ENCODE peak calls at places on chromosomes 11 and 22, in four cellular contexts. A is lower leg skin, V is A549, O is IMR-90. J is an unnamed sample.

GRCh38 chr11:75323609-75324008 is 27.9 kb downstream of the ARRB1 start:
- DNase-seq in A (no peak), V (peak), O (no peak), J (no peak)

GRCh38 chr22:17434856-17435255 is 65.6 kb downstream of the CECR2 start:
- DNase-seq in A (no peak), V (no peak), O (no peak), J (no peak)

GRCh38 chr11:44264126-44264749 is 45.7 kb downstream of the ALX4 start:
- DNase-seq in A (peak), V (no peak), O (no peak), J (no peak)

GRCh38 chr11:118001494-118001971 is 15.3 kb downstream of the IL10RA start:
- DNase-seq in A (no peak), V (no peak), O (no peak), J (no peak)

GRCh38 chr11:120792306-120792705 is 231.6 kb upstream of the TBCEL start:
- DNase-seq in A (peak), V (no peak), O (no peak), J (no peak)

GRCh38 chr11:32706985-32707736 is 87.3 kb downstream of the CCDC73 start:
- DNase-seq in A (no peak), V (peak), O (peak), J (no peak)

GRCh38 chr22:31343235-31344191 is 2.6 kb downstream of the PATZ1 start:
- DNase-seq in A (peak), V (no peak), O (peak), J (no peak)

GRCh38 chr11:57425565-57426438 is 1.1 kb downstream of the SLC43A3 start:
- DNase-seq in A (peak), V (no peak), O (peak), J (peak)

GRCh38 chr11:87421422-87421821 is 383.7 kb downstream of the TMEM135 start:
- DNase-seq in A (no peak), V (peak), O (peak), J (no peak)

GRCh38 chr11:129862123-129862522 is 33.3 kb downstream of the NFRKB start:
- DNase-seq in A (peak), V (peak), O (no peak), J (no peak)

GRCh38 chr11:112320668-112321067 is 60.0 kb upstream of the PLET1 start:
- DNase-seq in A (peak), V (no peak), O (peak), J (peak)

GRCh38 chr22:43528601-43529360 is 117.0 kb downstream of the MPPED1 start:
- DNase-seq in A (peak), V (no peak), O (no peak), J (no peak)

GRCh38 chr22:43529954-43530863 is 118.4 kb downstream of the MPPED1 start:
- DNase-seq in A (no peak), V (no peak), O (no peak), J (no peak)

GRCh38 chr22:43529461-43529860 is 117.6 kb downstream of the MPPED1 start:
- DNase-seq in A (no peak), V (no peak), O (no peak), J (no peak)

GRCh38 chr22:43526951-43527350 is 115.1 kb downstream of the MPPED1 start:
- DNase-seq in A (no peak), V (no peak), O (no peak), J (no peak)

GRCh38 chr22:43526117-43526655 is 114.4 kb downstream of the MPPED1 start:
- DNase-seq in A (no peak), V (no peak), O (no peak), J (no peak)
- TF ChIP-seq POLR2A in A (no peak), V (no peak), O (no peak), J (no peak)

GRCh38 chr11:95231881-95232605 is 1.0 kb upstream of the SESN3 start:
- DNase-seq in A (peak), V (no peak), O (no peak), J (no peak)

GRCh38 chr11:95231126-95231880 is at the start of gene SESN3:
- DNase-seq in A (peak), V (peak), O (peak), J (peak)

GRCh38 chr11:95230054-95231034 is 658 bp downstream of the SESN3 start:
- DNase-seq in A (peak), V (no peak), O (no peak), J (no peak)

GRCh38 chr11:95229199-95230053 is 1.6 kb downstream of the SESN3 start:
- DNase-seq in A (no peak), V (no peak), O (peak), J (no peak)

DNA sequence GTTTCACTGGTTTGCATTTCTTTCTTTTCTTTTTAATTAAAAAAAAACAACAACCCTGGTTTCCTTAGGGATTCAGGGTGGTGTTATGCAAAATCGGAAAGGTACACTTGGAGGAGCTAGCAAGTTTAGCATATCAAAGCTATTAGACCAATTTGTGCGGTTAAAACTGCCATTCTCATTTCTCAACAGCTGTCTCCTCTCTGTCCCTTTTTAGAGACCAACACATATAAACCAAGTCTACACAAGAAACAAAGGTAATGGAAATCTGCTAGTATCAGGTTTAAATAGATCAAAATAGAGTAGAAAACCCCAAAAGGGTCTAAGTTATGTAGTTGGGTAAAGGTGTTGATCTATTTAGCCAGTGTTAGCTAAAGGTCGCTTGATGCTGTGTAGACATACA is 1.7 kb upstream of the SESN3 start:
- DNase-seq in A (no peak), V (no peak), O (no peak), J (no peak)
- H3K4me3 ChIP-seq in A (no peak), V (no peak), O (no peak), J (peak)

DNA sequence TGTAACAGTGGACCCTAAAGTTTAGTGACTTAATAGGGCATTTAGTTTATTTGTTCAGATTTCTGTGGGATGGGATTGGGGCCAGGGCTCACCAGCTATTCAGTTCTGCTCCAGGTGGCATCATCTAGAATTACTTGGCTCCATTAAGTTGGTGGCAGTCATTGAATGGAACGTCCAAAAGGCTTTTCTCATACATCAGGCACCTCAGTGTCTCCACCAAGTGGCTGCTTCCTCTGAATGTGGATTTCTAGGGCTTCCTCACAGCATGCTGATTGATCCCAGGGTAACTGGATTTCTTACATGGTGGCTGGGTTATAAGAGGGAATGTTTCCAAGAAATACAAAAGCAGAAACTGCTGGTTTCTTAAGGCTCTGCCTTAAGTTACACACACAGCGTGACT is 34.7 kb downstream of the USP47 start:
- DNase-seq in A (no peak), V (peak), O (no peak), J (no peak)
- TF ChIP-seq CTCF in A (no peak), V (peak), O (no peak), J (no peak)

DNA sequence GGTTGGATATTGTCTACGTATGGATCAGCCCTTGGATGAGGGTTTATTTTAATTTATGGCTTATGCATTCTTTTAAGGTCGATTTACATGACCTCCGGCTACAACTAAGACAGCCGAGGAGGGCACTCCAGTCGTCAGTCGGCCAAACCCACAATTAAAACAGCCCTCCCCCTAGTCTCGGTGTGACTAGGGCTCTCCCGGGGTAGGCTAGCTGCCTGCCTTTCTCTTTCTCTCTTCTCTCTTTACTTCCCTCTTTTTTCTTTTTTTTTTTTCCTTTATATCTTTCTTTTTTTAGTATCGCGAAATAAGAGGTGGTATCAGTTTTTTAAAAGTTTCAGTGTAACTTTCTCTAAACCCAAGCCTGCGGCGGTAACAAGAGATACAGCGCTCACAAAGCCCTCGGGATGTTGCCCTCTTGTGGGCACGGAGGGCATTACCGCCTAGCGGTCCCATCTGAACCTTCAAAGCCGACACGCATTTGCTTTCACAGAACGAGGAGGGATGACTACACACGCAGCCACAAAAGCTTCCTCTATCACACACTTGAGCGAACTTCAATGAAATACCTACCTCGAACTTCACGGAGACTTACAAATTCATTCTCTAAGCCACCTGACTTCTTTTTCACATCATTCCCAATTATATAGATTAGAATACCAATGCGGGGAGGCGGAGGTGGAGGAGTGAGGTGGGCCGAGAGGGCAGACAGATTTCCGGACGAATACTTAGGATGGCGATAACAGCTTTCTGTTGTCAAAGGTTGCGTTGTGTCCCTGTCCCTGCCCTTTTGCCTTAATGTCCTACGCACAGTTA is 132.3 kb upstream of the C11orf58 start:
- DNase-seq in A (peak), V (peak), O (peak), J (no peak)
- TF ChIP-seq POLR2A in A (no peak), V (no peak), O (peak), J (no peak)

DNA sequence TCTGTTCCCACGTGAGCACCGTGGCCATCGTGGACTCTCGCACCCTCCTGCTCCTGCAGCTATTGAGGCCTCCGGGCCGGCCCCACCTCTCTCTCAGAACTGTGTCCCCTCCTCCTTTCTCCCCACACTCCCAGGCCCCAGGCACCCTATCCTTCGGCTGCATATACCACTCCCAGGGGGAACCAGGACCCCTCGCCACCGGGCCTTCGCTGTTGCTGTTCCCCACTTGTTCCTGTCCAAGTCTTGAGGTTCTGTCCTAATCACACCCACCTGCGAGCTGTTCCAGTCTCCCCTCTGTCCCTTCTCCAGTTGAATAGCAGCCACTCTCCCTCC is 43.0 kb upstream of the CDON start:
- DNase-seq in A (no peak), V (no peak), O (no peak), J (no peak)
- H3K4me3 ChIP-seq in A (no peak), V (no peak), O (no peak), J (no peak)

GRCh38 chr11:79397252-79397651 is 43.6 kb downstream of the TENM4 start:
- DNase-seq in A (no peak), V (no peak), O (peak), J (no peak)
- TF ChIP-seq CTCF in A (no peak), V (no peak), O (no peak), J (no peak)

DNA sequence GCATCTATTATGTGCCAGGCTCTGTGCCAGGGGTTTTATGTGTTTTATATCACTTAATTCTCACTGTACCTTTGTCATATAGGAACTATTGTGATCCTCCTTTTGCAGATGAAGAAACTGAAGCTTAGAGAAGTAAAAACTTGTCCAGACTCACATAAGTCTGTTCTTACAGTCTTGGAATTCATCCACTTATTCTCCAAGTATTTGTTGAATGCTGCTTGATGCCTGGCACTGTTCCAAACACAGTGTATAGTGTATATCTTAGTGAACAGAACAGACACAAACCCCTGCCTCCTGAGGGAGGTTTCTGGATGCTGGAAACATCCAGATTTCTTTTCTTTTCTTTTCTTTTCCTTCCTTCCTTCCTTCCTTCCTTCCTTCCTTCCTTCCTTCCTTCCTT is 29.0 kb upstream of the FGF3 start:
- DNase-seq in A (no peak), V (no peak), O (peak), J (no peak)
- TF ChIP-seq POLR2A in A (no peak), V (no peak), O (no peak), J (no peak)

GRCh38 chr22:23801886-23802377 is 15.2 kb downstream of the SMARCB1 start:
- DNase-seq in A (no peak), V (no peak), O (no peak), J (no peak)
- H3K4me3 ChIP-seq in A (no peak), V (no peak), O (no peak), J (no peak)

DNA sequence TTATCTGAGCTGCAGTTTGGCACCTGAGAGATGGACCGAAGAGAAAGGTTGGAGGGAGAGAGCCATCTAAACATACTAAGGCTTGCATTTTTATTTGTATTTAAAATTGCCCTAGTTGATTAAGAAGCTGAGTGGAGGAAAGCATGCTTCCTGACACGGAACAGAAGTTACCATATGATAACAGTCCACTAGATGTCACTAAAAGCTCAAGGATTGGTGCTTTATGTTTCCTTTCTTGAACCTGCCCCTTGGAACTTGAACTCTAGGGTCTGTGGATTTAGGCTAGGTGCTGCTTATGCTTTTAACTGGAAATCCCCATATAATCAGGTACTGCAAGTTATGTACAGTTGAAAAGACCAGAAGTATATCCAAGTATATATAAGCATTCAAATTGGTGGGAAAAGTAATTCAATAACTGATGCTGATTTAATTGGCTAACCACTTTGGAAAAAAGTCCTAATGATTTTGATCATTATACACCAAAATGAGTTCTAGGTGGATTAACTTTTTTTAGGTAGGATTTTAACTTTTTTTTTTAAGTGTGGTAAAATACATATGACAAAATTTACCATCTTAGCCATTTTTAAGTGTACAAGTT is 9.5 kb downstream of the RBMXL2 start:
- DNase-seq in A (no peak), V (peak), O (peak), J (no peak)
- TF ChIP-seq CTCF in A (no peak), V (peak), O (peak), J (peak)

DNA sequence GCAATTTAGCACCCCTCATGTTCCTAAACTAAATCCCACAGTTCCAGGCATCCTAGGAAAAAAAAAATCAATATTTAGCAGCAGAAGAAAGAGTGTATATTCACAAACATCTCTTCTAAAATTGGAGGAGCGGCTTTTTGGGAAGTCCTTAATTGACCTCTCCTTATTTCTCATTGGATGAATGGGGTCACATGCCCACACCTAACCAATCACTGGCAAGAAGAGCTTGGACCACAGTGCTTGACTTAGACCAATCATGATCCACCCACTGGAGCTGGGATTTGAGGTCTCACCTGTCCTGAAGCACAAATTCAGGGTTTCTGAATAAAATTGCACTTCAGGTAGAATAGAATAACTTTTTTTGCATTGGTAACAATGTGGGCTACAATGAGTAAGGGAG is 16.0 kb downstream of the CD44 start:
- DNase-seq in A (no peak), V (no peak), O (no peak), J (no peak)
- TF ChIP-seq POLR2A in A (no peak), V (no peak), O (no peak), J (no peak)

J was measured in vagina.